ENCODE peak calls at places on chromosomes 16 and 17, in eight cellular contexts. T, N, E, B, O, M, A and Y are unnamed samples.

GRCh38 chr17:79615446-79615845 is 4.6 kb upstream of the RBFOX3 start:
- DNase-seq in T (no peak), N (no peak), E (no peak), B (no peak), O (no peak), M (no peak), A (no peak), Y (no peak)

GRCh38 chr17:3879181-3879580 is 13.7 kb downstream of the CAMKK1 start:
- DNase-seq in T (peak; percentile 37), N (no peak), E (no peak), B (peak; percentile 74), O (peak; percentile 65), M (no peak), A (no peak), Y (no peak)

GRCh38 chr17:41338961-41339485 is 11.6 kb downstream of the KRT33A start:
- DNase-seq in T (no peak), N (no peak), E (no peak), B (no peak), O (no peak), M (no peak), A (no peak), Y (peak; percentile 65)

GRCh38 chr17:82876602-82877391 is 37.0 kb upstream of the ZNF750 start:
- DNase-seq in T (peak; percentile 82), N (no peak), E (no peak), B (peak; percentile 87), O (peak; percentile 78), M (peak; percentile 49), A (no peak), Y (peak; percentile 62)

GRCh38 chr16:19235886-19236285 is 49.6 kb upstream of the CLEC19A start:
- DNase-seq in T (no peak), N (no peak), E (no peak), B (no peak), O (no peak), M (no peak), A (no peak), Y (no peak)

GRCh38 chr16:50183316-50183715 is 30.2 kb downstream of the TENT4B start:
- DNase-seq in T (no peak), N (no peak), E (no peak), B (peak; percentile 56), O (no peak), M (no peak), A (no peak), Y (peak; percentile 73)

GRCh38 chr16:55913717-55914116 is 38.5 kb upstream of the CES5A start:
- DNase-seq in T (no peak), N (no peak), E (no peak), B (no peak), O (peak; percentile 54), M (no peak), A (no peak), Y (no peak)

GRCh38 chr17:33642002-33642401 is 348.9 kb upstream of the ASIC2 start:
- DNase-seq in T (no peak), N (no peak), E (no peak), B (no peak), O (no peak), M (no peak), A (no peak), Y (no peak)

GRCh38 chr16:12728471-12728870 is 75.2 kb downstream of the CPPED1 start:
- DNase-seq in T (no peak), N (no peak), E (no peak), B (no peak), O (no peak), M (no peak), A (no peak), Y (no peak)

GRCh38 chr17:57045868-57046671 is 39.0 kb upstream of the AKAP1 start:
- DNase-seq in T (no peak), N (no peak), E (no peak), B (no peak), O (no peak), M (no peak), A (no peak), Y (no peak)

GRCh38 chr16:46844771-46845170 is 13.8 kb upstream of the C16orf87 start:
- DNase-seq in T (no peak), N (no peak), E (no peak), B (no peak), O (no peak), M (no peak), A (no peak), Y (peak; percentile 76)

GRCh38 chr17:42547698-42548069 is 5.0 kb upstream of the HSD17B1 start:
- DNase-seq in T (no peak), N (no peak), E (no peak), B (no peak), O (no peak), M (no peak), A (no peak), Y (no peak)

GRCh38 chr17:47604268-47604927 is 45.3 kb upstream of the KPNB1 start:
- DNase-seq in T (peak; percentile 73), N (no peak), E (no peak), B (peak; percentile 80), O (no peak), M (no peak), A (no peak), Y (peak; percentile 44)

GRCh38 chr17:48558057-48558456 is 13.1 kb upstream of the HOXB2 start:
- DNase-seq in T (no peak), N (no peak), E (no peak), B (no peak), O (no peak), M (no peak), A (no peak), Y (no peak)

GRCh38 chr16:81826523-81826922 is 47.4 kb downstream of the PLCG2 start:
- DNase-seq in T (no peak), N (no peak), E (no peak), B (no peak), O (no peak), M (no peak), A (no peak), Y (no peak)

GRCh38 chr17:82081966-82082365 is 16.1 kb downstream of the FASN start:
- DNase-seq in T (no peak), N (no peak), E (no peak), B (no peak), O (no peak), M (no peak), A (no peak), Y (no peak)

GRCh38 chr16:89014611-89015230 is 37.7 kb upstream of the CBFA2T3 start:
- DNase-seq in T (no peak), N (no peak), E (no peak), B (no peak), O (peak; percentile 35), M (no peak), A (no peak), Y (no peak)

GRCh38 chr17:35577826-35578194 is 561 bp downstream of the PEX12 start:
- DNase-seq in T (no peak), N (no peak), E (no peak), B (peak; percentile 18), O (no peak), M (no peak), A (no peak), Y (peak; percentile 23)

GRCh38 chr16:68792465-68793324 is 50.6 kb upstream of the TANGO6 start:
- DNase-seq in T (no peak), N (no peak), E (no peak), B (peak; percentile 15), O (no peak), M (no peak), A (no peak), Y (no peak)

GRCh38 chr16:1052791-1053521 is 19.6 kb upstream of the SSTR5 start:
- DNase-seq in T (no peak), N (no peak), E (no peak), B (no peak), O (no peak), M (no peak), A (no peak), Y (no peak)

GRCh38 chr16:1789643-1790045 is 3.9 kb downstream of the IGFALS start:
- DNase-seq in T (no peak), N (no peak), E (no peak), B (no peak), O (no peak), M (no peak), A (no peak), Y (no peak)

GRCh38 chr17:1490643-1491405 is 1.7 kb downstream of the MYO1C start:
- DNase-seq in T (peak; percentile 79), N (peak; percentile 7), E (no peak), B (peak; percentile 48), O (no peak), M (no peak), A (peak; percentile 55), Y (peak; percentile 33)

GRCh38 chr17:34386925-34387550 is 24.0 kb upstream of the CCL1 start:
- DNase-seq in T (no peak), N (no peak), E (peak; percentile 72), B (peak; percentile 23), O (no peak), M (no peak), A (no peak), Y (no peak)

GRCh38 chr16:49587051-49587450 is 213.4 kb downstream of the C16orf78 start:
- DNase-seq in T (no peak), N (no peak), E (peak; percentile 60), B (no peak), O (no peak), M (no peak), A (no peak), Y (no peak)

GRCh38 chr17:82475458-82475857 is 16.9 kb downstream of the NARF start:
- DNase-seq in T (no peak), N (no peak), E (no peak), B (no peak), O (no peak), M (no peak), A (no peak), Y (no peak)

GRCh38 chr17:49230636-49231562 is at the start of gene PHOSPHO1:
- DNase-seq in T (peak; percentile 88), N (peak; percentile 74), E (no peak), B (peak; percentile 68), O (peak; percentile 85), M (peak; percentile 80), A (peak; percentile 76), Y (peak; percentile 74)